ENCODE peak calls at places on chromosomes 4 and X, in four cellular contexts. V is K562, K is WTC11, F is HepG2. N is an unnamed sample.

GRCh38 chr4:3529363-3529762 is 2.9 kb downstream of the LRPAP1 start:
- DNase-seq in V (no peak), F (no peak), K (no peak), N (no peak)

GRCh38 chr4:4392501-4393183 is 5.7 kb downstream of the NSG1 start:
- DNase-seq in F (no peak), K (no peak), V (no peak), N (no peak)

GRCh38 chrX:78650906-78651437 is 8.2 kb downstream of the RTL3 start:
- DNase-seq in V (no peak), F (no peak), K (no peak), N (no peak)

GRCh38 chr4:148770848-148771247 is 328.6 kb upstream of the NR3C2 start:
- DNase-seq in K (no peak), V (no peak), F (no peak), N (no peak)

GRCh38 chr4:113773756-113774155 is 12.2 kb upstream of the CAMK2D start:
- DNase-seq in F (no peak), K (no peak), V (no peak), N (no peak)

GRCh38 chr4:177385576-177386320 is 56.5 kb downstream of the AGA start:
- DNase-seq in F (no peak), V (no peak), K (no peak), N (no peak)

GRCh38 chrX:65581661-65582339 is 47.2 kb upstream of the LAS1L start:
- DNase-seq in F (peak), K (peak), V (peak), N (peak)

GRCh38 chrX:15761564-15762191 is 23.6 kb downstream of the CA5B start:
- DNase-seq in V (peak), F (no peak), K (peak), N (peak)

GRCh38 chr4:53813991-53814390 is 222.7 kb upstream of the LNX1 start:
- DNase-seq in K (no peak), F (no peak), V (no peak), N (no peak)

GRCh38 chr4:1211371-1211770 is 37.6 kb downstream of the CTBP1 start:
- DNase-seq in V (no peak), K (no peak), F (no peak), N (no peak)

GRCh38 chrX:103376118-103376978 is at the start of gene BEX3:
- DNase-seq in V (no peak), F (peak), K (peak), N (peak)

GRCh38 chr4:72971572-72971971 is 97.9 kb downstream of the COX18 start:
- DNase-seq in F (no peak), K (no peak), V (no peak), N (no peak)

GRCh38 chr4:61995717-61996337 is 795.7 kb downstream of the ADGRL3 start:
- DNase-seq in V (no peak), K (no peak), F (no peak), N (no peak)

GRCh38 chr4:6873291-6873690 is 36.3 kb upstream of the TBC1D14 start:
- DNase-seq in K (no peak), V (no peak), F (no peak), N (no peak)

GRCh38 chr4:107647591-107647990 is 72.4 kb downstream of the PAPSS1 start:
- DNase-seq in F (no peak), K (no peak), V (no peak), N (no peak)

GRCh38 chr4:70994387-70995099 is 1.1 kb downstream of the DCK start:
- DNase-seq in K (no peak), F (no peak), V (no peak), N (no peak)

GRCh38 chr4:70997068-70997467 is 3.6 kb downstream of the DCK start:
- DNase-seq in V (no peak), F (no peak), K (no peak), N (no peak)

GRCh38 chr4:70993181-70994068 is at the start of gene DCK:
- DNase-seq in K (peak), F (peak), V (peak), N (peak)

GRCh38 chr4:70994069-70994366 is 569 bp downstream of the DCK start:
- DNase-seq in F (peak), K (no peak), V (peak), N (no peak)

GRCh38 chr4:70996014-70996353 is 2.5 kb downstream of the DCK start:
- DNase-seq in F (no peak), V (no peak), K (no peak), N (no peak)
- TF ChIP-seq ELF4 in F (no peak), V (no peak), K (no peak), N (no peak)

GRCh38 chrX:48045410-48046311 is 25.8 kb downstream of the ZNF630 start:
- DNase-seq in F (peak), V (no peak), K (no peak), N (no peak)
- TF ChIP-seq ELF4 in F (no peak), V (no peak), K (no peak), N (no peak)

GRCh38 chrX:10932842-10933440 is 178.2 kb upstream of the HCCS start:
- DNase-seq in K (no peak), V (no peak), F (no peak), N (no peak)
- TF ChIP-seq ELF4 in K (no peak), V (no peak), F (no peak), N (no peak)

GRCh38 chr4:165877291-165877690 is 4.3 kb downstream of the TLL1 start:
- DNase-seq in V (no peak), K (no peak), F (no peak), N (no peak)
- TF ChIP-seq ELF4 in V (no peak), K (no peak), F (no peak), N (no peak)

DNA sequence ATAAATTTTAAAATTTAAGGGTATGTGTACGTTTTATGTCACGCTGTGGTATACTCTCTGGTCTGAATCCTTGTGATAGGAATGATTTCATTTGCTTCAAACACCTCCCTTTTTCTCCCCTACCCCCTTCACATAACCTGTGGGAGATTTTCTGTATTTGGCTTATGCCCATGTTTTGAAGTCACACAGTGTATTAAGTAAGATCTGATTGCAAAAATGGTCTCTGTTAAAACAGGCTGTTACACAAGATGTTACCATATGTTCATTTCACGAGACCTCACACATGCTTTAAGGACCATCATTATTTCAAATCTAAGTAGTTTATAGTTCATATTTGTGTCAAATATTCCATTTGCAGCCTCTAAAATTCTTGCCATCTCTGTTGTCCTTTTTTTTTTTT is 63.5 kb downstream of the TMEM131L start:
- DNase-seq in F (no peak), K (no peak), V (no peak), N (no peak)
- TF ChIP-seq ELF4 in F (no peak), K (no peak), V (no peak), N (no peak)

DNA sequence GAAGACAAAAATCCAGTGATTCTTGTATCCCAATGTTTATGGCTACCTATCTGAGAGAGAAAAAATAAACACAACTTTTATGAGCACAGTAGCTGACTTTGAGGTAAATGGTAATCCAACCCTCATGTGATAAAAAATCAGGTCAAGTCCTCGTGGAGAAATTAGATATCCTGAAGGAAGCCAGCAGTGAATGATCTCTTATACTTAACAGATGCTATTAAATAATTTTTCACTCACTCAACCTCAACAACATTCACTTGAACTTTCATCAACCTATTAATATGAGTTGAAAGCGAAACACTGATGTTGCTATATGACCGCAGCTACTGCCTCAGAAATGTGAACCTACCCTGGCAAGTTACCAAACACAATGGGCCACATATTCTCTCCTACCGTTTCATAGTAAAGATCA is 105.4 kb downstream of the GPC3 start:
- DNase-seq in V (no peak), K (no peak), F (no peak), N (peak)
- TF ChIP-seq ELF4 in V (no peak), K (no peak), F (no peak), N (no peak)

DNA sequence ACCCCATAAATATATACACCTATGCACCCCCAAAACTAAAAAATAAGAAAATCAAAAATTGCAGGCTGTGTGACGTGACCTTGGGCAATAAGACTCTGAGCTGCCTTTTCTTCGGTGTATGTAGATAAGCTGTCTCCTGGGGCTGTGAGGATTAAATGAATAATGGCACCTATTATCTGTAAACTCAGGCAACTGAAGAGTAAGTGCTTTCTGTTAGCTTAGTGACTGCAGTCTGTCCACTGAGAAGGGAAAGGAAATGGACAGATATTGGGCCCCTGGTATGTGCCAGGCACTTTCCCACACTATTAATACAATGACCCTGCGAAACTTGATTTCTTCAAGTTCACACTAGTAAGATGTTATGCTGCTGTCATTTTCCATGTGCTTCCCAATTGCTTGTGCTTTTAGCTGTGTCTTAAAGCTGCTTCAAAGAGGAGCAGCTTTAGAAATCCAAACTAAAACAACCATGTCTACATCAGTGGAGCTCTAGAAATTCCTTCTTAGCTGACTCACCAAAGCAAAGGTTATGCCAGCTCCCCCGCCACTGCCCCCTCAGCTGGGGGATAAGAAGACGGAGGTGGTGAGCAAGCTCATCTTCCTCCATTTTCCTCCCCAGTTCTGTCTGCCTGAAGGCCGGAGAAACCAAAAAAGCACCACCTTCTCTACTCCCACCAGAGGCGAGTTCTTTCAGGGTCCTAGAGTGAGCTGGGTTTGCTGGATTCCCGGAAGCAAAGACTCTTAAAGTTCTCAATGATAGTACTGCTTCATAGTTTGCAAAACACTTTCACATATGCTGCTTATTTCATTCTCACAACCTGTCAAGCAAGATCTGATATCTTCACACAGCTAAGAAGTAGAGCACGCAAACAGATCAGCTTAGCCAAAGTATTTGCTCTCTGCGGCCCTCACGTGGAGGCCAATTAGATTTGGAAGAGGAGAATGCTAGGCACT is 8.8 kb upstream of the DGAT2L6 start:
- DNase-seq in K (peak), V (peak), F (peak), N (peak)
- TF ChIP-seq ELF4 in K (no peak), V (no peak), F (no peak), N (no peak)

GRCh38 chr4:166499820-166500219 is 626.8 kb downstream of the TLL1 start:
- DNase-seq in F (no peak), K (no peak), V (no peak), N (no peak)

GRCh38 chr4:166493828-166494432 is 620.9 kb downstream of the TLL1 start:
- DNase-seq in V (no peak), K (no peak), F (no peak), N (no peak)

GRCh38 chr4:166502660-166503059 is 629.6 kb downstream of the TLL1 start:
- DNase-seq in K (no peak), V (no peak), F (no peak), N (no peak)

GRCh38 chr4:166501941-166502382 is 628.9 kb downstream of the TLL1 start:
- DNase-seq in V (no peak), F (peak), K (peak), N (peak)

DNA sequence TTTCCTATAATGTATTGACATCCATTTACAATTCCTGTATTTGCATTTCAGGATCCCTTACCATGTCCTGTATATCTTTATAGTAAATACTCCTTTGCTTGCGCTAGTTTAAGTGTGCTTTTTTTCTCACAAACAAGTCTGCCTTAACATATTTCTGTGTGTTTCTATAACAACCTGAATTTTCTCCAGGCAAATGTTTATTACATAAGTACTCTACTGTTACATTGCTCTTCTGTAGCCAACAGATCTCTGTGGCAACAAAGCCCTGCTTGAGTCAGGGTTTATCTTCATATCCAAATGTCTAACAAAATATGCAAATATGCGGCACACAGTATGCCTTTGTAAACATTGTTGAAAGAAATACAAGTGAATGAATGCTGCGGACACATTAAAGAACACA is 625.5 kb downstream of the TLL1 start:
- DNase-seq in F (no peak), V (no peak), K (no peak), N (no peak)
- TF ChIP-seq ELF4 in F (no peak), V (no peak), K (no peak), N (no peak)

N was measured in HEK293T.